ENCODE peak calls at places on chromosomes 7 and 10, in seven cellular contexts. One of them, this sample, is unnamed.

GRCh38 chr7:122412886-122413285 is 108.3 kb upstream of the FEZF1 start:
- DNase-seq in fibroblast of the aortic adventitia: peak; percentile 94
- DNase-seq in IMR-90: peak; percentile 7
- DNase-seq in ovary: peak; percentile 31
- DNase-seq in cardiac fibroblast: peak; percentile 92
- DNase-seq in GM12865: no peak
- DNase-seq in adrenal gland: peak; percentile 63
- DNase-seq in this sample: peak; percentile 1

GRCh38 chr10:117226813-117227451 is 14.0 kb upstream of the SLC18A2 start:
- DNase-seq in fibroblast of the aortic adventitia: peak; percentile 16
- DNase-seq in IMR-90: no peak
- DNase-seq in ovary: peak; percentile 20
- DNase-seq in cardiac fibroblast: peak; percentile 41
- DNase-seq in GM12865: peak; percentile 28
- DNase-seq in adrenal gland: peak; percentile 22
- DNase-seq in this sample: no peak

GRCh38 chr10:75294866-75295692 is 59.3 kb upstream of the COMTD1 start:
- DNase-seq in fibroblast of the aortic adventitia: peak; percentile 95
- DNase-seq in IMR-90: peak; percentile 93
- DNase-seq in ovary: peak; percentile 86
- DNase-seq in cardiac fibroblast: peak; percentile 82
- DNase-seq in GM12865: peak; percentile 48
- DNase-seq in adrenal gland: peak; percentile 90
- DNase-seq in this sample: peak; percentile 83

GRCh38 chr7:128781126-128781525 is 5.5 kb upstream of the OPN1SW start:
- DNase-seq in fibroblast of the aortic adventitia: peak; percentile 97
- DNase-seq in IMR-90: peak; percentile 69
- DNase-seq in ovary: no peak
- DNase-seq in cardiac fibroblast: peak; percentile 70
- DNase-seq in GM12865: no peak
- DNase-seq in adrenal gland: no peak
- DNase-seq in this sample: peak; percentile 81

GRCh38 chr7:89042963-89043362 is 247.4 kb upstream of the TEX47 start:
- DNase-seq in fibroblast of the aortic adventitia: no peak
- DNase-seq in IMR-90: no peak
- DNase-seq in ovary: no peak
- DNase-seq in cardiac fibroblast: no peak
- DNase-seq in GM12865: no peak
- DNase-seq in adrenal gland: no peak
- DNase-seq in this sample: no peak

GRCh38 chr7:66283003-66283920 is 78.1 kb downstream of the TPST1 start:
- DNase-seq in fibroblast of the aortic adventitia: peak; percentile 77
- DNase-seq in IMR-90: peak; percentile 89
- DNase-seq in ovary: no peak
- DNase-seq in cardiac fibroblast: peak; percentile 74
- DNase-seq in GM12865: no peak
- DNase-seq in adrenal gland: no peak
- DNase-seq in this sample: peak; percentile 67

GRCh38 chr10:130341325-130341724 is 205.1 kb downstream of the GLRX3 start:
- DNase-seq in fibroblast of the aortic adventitia: no peak
- DNase-seq in IMR-90: no peak
- DNase-seq in ovary: no peak
- DNase-seq in cardiac fibroblast: no peak
- DNase-seq in GM12865: no peak
- DNase-seq in adrenal gland: no peak
- DNase-seq in this sample: no peak

GRCh38 chr7:70504254-70504653 is 627.7 kb upstream of the GALNT17 start:
- DNase-seq in fibroblast of the aortic adventitia: no peak
- DNase-seq in IMR-90: no peak
- DNase-seq in ovary: no peak
- DNase-seq in cardiac fibroblast: no peak
- DNase-seq in GM12865: no peak
- DNase-seq in adrenal gland: no peak
- DNase-seq in this sample: no peak

GRCh38 chr10:44300666-44301649 is 83.9 kb downstream of the CXCL12 start:
- DNase-seq in fibroblast of the aortic adventitia: peak; percentile 90
- DNase-seq in IMR-90: peak; percentile 100
- DNase-seq in ovary: no peak
- DNase-seq in cardiac fibroblast: peak; percentile 76
- DNase-seq in GM12865: peak; percentile 82
- DNase-seq in adrenal gland: peak; percentile 29
- DNase-seq in this sample: peak; percentile 92

GRCh38 chr10:12868229-12868628 is 133.3 kb downstream of the CCDC3 start:
- DNase-seq in fibroblast of the aortic adventitia: no peak
- DNase-seq in IMR-90: no peak
- DNase-seq in ovary: no peak
- DNase-seq in cardiac fibroblast: no peak
- DNase-seq in GM12865: no peak
- DNase-seq in adrenal gland: no peak
- DNase-seq in this sample: no peak

GRCh38 chr10:621500-621899 is 68.0 kb downstream of the DIP2C start:
- DNase-seq in fibroblast of the aortic adventitia: no peak
- DNase-seq in IMR-90: no peak
- DNase-seq in ovary: no peak
- DNase-seq in cardiac fibroblast: no peak
- DNase-seq in GM12865: no peak
- DNase-seq in adrenal gland: no peak
- DNase-seq in this sample: no peak

GRCh38 chr7:85908051-85908450 is 721.2 kb upstream of the SEMA3D start:
- DNase-seq in fibroblast of the aortic adventitia: no peak
- DNase-seq in IMR-90: no peak
- DNase-seq in ovary: no peak
- DNase-seq in cardiac fibroblast: no peak
- DNase-seq in GM12865: no peak
- DNase-seq in adrenal gland: no peak
- DNase-seq in this sample: no peak

GRCh38 chr7:139730746-139731612 is 46.8 kb downstream of the HIPK2 start:
- DNase-seq in fibroblast of the aortic adventitia: peak; percentile 86
- DNase-seq in IMR-90: peak; percentile 72
- DNase-seq in ovary: peak; percentile 24
- DNase-seq in cardiac fibroblast: peak; percentile 92
- DNase-seq in GM12865: peak; percentile 55
- DNase-seq in adrenal gland: peak; percentile 61
- DNase-seq in this sample: peak; percentile 71

GRCh38 chr7:139914306-139914747 is 85.3 kb downstream of the TBXAS1 start:
- DNase-seq in fibroblast of the aortic adventitia: peak; percentile 80
- DNase-seq in IMR-90: peak; percentile 77
- DNase-seq in ovary: no peak
- DNase-seq in cardiac fibroblast: peak; percentile 71
- DNase-seq in GM12865: no peak
- DNase-seq in adrenal gland: no peak
- DNase-seq in this sample: peak; percentile 7

GRCh38 chr7:18975689-18976280 is 141.7 kb downstream of the TWIST1 start:
- DNase-seq in fibroblast of the aortic adventitia: no peak
- DNase-seq in IMR-90: no peak
- DNase-seq in ovary: no peak
- DNase-seq in cardiac fibroblast: no peak
- DNase-seq in GM12865: no peak
- DNase-seq in adrenal gland: no peak
- DNase-seq in this sample: no peak

DNA sequence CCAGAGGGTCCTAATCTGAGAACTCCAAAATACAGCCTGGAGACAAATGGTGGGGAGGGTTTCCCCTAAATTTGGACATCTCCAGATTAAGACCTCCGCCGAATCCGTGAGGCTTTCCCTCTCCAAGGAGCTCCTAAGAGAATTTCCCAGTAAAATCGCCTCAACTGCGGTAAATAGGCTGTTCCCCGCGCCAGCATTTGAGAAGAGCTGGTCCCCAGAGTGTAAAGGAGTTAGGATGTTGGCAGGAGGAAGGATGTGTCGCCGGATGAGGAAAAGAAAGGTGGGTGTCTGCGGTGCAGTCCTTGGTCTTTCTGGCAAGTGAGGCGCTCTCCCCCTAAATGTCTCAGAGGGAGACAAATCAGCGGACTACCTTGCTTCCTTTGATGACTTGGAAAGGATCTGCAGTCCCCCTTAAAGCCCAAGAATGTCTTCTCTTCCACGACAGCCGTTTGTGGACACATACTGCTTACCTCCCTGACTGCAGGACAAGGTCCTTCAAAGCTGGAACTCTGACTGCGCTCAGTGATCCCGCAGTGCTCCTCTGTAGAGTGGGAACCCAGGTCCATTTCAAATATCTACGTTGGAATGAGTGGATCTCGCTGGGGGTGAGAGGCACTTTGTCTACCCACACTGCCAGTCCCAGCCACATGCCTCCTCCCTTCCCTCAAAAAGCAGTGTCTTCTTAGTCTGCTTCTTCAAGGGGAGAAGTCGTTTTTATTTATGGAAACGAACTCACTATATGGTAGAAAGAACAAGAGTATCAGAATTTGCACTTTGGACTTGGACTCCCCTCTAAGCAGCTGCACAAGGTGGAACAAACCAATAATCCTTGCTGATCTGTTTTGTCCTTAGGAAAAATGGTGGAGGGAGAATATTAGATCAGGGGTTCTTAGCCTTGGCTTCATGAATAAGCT is 1.0 kb upstream of the DLG5 start:
- DNase-seq in fibroblast of the aortic adventitia: no peak
- DNase-seq in IMR-90: no peak
- DNase-seq in ovary: no peak
- DNase-seq in cardiac fibroblast: no peak
- DNase-seq in GM12865: no peak
- DNase-seq in adrenal gland: no peak
- DNase-seq in this sample: peak; percentile 51
- TF ChIP-seq CTCF in fibroblast of the aortic adventitia: no peak
- TF ChIP-seq CTCF in IMR-90: no peak
- TF ChIP-seq CTCF in ovary: no peak
- TF ChIP-seq CTCF in cardiac fibroblast: no peak
- TF ChIP-seq CTCF in GM12865: no peak
- TF ChIP-seq CTCF in adrenal gland: no peak
- TF ChIP-seq CTCF in this sample: no peak

DNA sequence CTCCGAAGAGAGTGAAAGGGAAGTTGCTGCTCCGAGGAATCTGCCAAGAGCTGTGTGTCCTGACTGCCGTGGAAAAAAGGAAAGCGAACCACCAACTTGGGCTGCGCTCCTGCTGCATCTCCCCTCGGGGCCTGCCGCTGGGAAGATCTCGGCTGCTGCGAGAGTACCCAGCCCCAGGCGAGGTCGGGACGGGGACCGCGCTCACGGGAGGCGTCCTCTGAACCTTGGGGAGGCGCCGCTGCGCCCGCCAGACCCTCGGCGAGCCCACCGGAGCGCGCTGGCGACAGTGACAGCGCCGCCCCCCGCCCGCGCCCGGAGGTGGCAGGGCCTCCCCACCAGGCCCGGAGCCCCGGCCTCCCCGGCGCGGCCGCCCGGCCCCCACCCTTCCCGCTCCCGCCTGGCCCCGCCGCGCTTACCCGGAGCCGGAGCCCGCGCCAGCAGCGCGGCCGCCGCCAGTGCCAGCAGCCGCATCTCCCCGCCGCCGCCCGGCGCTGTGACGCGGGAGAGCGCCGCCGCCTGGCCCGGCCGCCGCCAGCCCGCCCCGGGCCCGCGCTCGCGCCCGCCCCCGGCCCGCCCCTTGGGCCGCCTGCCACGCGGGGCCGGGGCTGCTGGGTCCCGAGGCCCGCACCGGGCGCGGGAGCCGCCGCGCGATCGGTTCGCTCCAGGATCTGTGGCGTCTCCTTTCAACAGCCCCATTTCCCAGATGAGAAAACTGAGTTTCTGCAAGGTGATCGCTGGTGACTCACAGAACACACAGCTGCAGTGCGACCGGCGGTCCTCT is at the start of gene VSTM4:
- DNase-seq in fibroblast of the aortic adventitia: peak; percentile 61
- DNase-seq in IMR-90: peak; percentile 59
- DNase-seq in ovary: peak; percentile 56
- DNase-seq in cardiac fibroblast: peak; percentile 54
- DNase-seq in GM12865: no peak
- DNase-seq in adrenal gland: peak; percentile 49
- DNase-seq in this sample: peak; percentile 20
- H3K4me3 ChIP-seq in fibroblast of the aortic adventitia: peak within 1 kb of the TSS; percentile 75
- H3K4me3 ChIP-seq in IMR-90: peak within 1 kb of the TSS; percentile 66
- H3K4me3 ChIP-seq in ovary: peak within 1 kb of the TSS; percentile 66
- H3K4me3 ChIP-seq in cardiac fibroblast: peak within 1 kb of the TSS; percentile 53
- H3K4me3 ChIP-seq in GM12865: no peak within 1 kb of the TSS
- H3K4me3 ChIP-seq in adrenal gland: no peak within 1 kb of the TSS
- H3K4me3 ChIP-seq in this sample: peak within 1 kb of the TSS; percentile 68

GRCh38 chr7:50799873-50800272 is 17.2 kb upstream of the GRB10 start:
- DNase-seq in fibroblast of the aortic adventitia: no peak
- DNase-seq in IMR-90: no peak
- DNase-seq in ovary: no peak
- DNase-seq in cardiac fibroblast: no peak
- DNase-seq in GM12865: no peak
- DNase-seq in adrenal gland: no peak
- DNase-seq in this sample: no peak

GRCh38 chr7:50798126-50798525 is 15.4 kb upstream of the GRB10 start:
- DNase-seq in fibroblast of the aortic adventitia: no peak
- DNase-seq in IMR-90: no peak
- DNase-seq in ovary: no peak
- DNase-seq in cardiac fibroblast: no peak
- DNase-seq in GM12865: no peak
- DNase-seq in adrenal gland: no peak
- DNase-seq in this sample: peak; percentile 45

GRCh38 chr7:50803359-50804337 is 21.0 kb upstream of the GRB10 start:
- DNase-seq in fibroblast of the aortic adventitia: no peak
- DNase-seq in IMR-90: no peak
- DNase-seq in ovary: no peak
- DNase-seq in cardiac fibroblast: no peak
- DNase-seq in GM12865: no peak
- DNase-seq in adrenal gland: no peak
- DNase-seq in this sample: no peak

GRCh38 chr7:50805425-50806130 is 22.9 kb upstream of the GRB10 start:
- DNase-seq in fibroblast of the aortic adventitia: no peak
- DNase-seq in IMR-90: no peak
- DNase-seq in ovary: no peak
- DNase-seq in cardiac fibroblast: no peak
- DNase-seq in GM12865: no peak
- DNase-seq in adrenal gland: no peak
- DNase-seq in this sample: no peak

GRCh38 chr7:50801907-50802306 is 19.2 kb upstream of the GRB10 start:
- DNase-seq in fibroblast of the aortic adventitia: no peak
- DNase-seq in IMR-90: no peak
- DNase-seq in ovary: no peak
- DNase-seq in cardiac fibroblast: no peak
- DNase-seq in GM12865: no peak
- DNase-seq in adrenal gland: no peak
- DNase-seq in this sample: no peak
- TF ChIP-seq CTCF in fibroblast of the aortic adventitia: no peak
- TF ChIP-seq CTCF in IMR-90: no peak
- TF ChIP-seq CTCF in ovary: no peak
- TF ChIP-seq CTCF in cardiac fibroblast: no peak
- TF ChIP-seq CTCF in GM12865: no peak
- TF ChIP-seq CTCF in adrenal gland: no peak
- TF ChIP-seq CTCF in this sample: no peak

DNA sequence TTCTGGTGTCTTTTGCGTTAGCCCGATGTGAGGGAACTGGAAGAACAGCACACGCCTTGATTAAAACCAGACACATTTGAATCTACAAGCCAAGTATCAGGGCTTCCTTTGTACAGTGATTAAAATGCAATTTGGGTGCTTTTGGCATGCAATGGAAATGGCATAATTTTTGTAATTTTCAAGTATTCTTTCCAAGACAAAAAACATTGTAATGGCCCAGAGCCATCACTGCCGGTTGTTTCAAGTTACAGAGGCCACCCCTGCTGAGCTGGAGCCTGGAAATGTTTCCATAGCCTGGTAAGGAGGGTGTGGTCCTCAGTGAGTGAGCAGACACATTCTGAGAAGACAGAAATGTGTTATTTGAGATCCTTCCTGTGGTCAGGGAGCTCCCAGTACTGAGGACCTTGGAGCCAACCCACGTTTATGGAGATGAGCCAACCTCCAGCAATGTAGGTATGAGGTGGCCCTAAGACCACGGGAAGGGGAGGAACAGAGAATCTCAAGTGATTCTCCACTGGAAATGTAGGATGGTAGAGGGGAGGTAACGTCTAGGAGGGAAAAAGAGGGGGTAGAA is 20.9 kb downstream of the TEX36 start:
- DNase-seq in fibroblast of the aortic adventitia: peak; percentile 94
- DNase-seq in IMR-90: peak; percentile 55
- DNase-seq in ovary: no peak
- DNase-seq in cardiac fibroblast: peak; percentile 47
- DNase-seq in GM12865: no peak
- DNase-seq in adrenal gland: no peak
- DNase-seq in this sample: peak; percentile 94
- H3K4me3 ChIP-seq in fibroblast of the aortic adventitia: no peak overlapping the region
- H3K4me3 ChIP-seq in IMR-90: no peak overlapping the region
- H3K4me3 ChIP-seq in ovary: no peak overlapping the region
- H3K4me3 ChIP-seq in cardiac fibroblast: no peak overlapping the region
- H3K4me3 ChIP-seq in GM12865: no peak overlapping the region
- H3K4me3 ChIP-seq in adrenal gland: no peak overlapping the region
- H3K4me3 ChIP-seq in this sample: no peak overlapping the region

This sample was measured in foreskin fibroblast.